ENCODE peak calls at places on chromosomes 16 and 17, in nine cellular contexts. One of them, this sample, is unnamed.

GRCh38 chr17:28385037-28385797 is 13.7 kb downstream of the SARM1 start:
- DNase-seq in GM12878: no peak
- DNase-seq in adipocyte: no peak
- DNase-seq in colonic mucosa: peak; percentile 55
- DNase-seq in Peyer's patch: peak; percentile 24
- DNase-seq in stomach: peak; percentile 64
- DNase-seq in cardiac muscle cell: no peak
- DNase-seq in A549: no peak
- DNase-seq in lower lobe of right lung: peak; percentile 66
- DNase-seq in this sample: peak; percentile 62

GRCh38 chr16:19583665-19584300 is 28.3 kb downstream of the VPS35L start:
- DNase-seq in GM12878: no peak
- DNase-seq in adipocyte: peak; percentile 81
- DNase-seq in colonic mucosa: peak; percentile 40
- DNase-seq in Peyer's patch: no peak
- DNase-seq in stomach: peak; percentile 30
- DNase-seq in cardiac muscle cell: peak; percentile 73
- DNase-seq in A549: peak; percentile 30
- DNase-seq in lower lobe of right lung: no peak
- DNase-seq in this sample: no peak

GRCh38 chr16:29789775-29790182 is 772 bp upstream of the KIF22 start:
- DNase-seq in GM12878: no peak
- DNase-seq in adipocyte: no peak
- DNase-seq in colonic mucosa: no peak
- DNase-seq in Peyer's patch: no peak
- DNase-seq in stomach: no peak
- DNase-seq in cardiac muscle cell: no peak
- DNase-seq in A549: peak; percentile 40
- DNase-seq in lower lobe of right lung: no peak
- DNase-seq in this sample: no peak

GRCh38 chr16:70395345-70395901 is 43.5 kb downstream of the ST3GAL2 start:
- DNase-seq in GM12878: no peak
- DNase-seq in adipocyte: peak; percentile 41
- DNase-seq in colonic mucosa: peak; percentile 90
- DNase-seq in Peyer's patch: peak; percentile 55
- DNase-seq in stomach: peak; percentile 77
- DNase-seq in cardiac muscle cell: peak; percentile 81
- DNase-seq in A549: peak; percentile 65
- DNase-seq in lower lobe of right lung: peak; percentile 85
- DNase-seq in this sample: peak; percentile 84

GRCh38 chr17:41651625-41652460 is 27.5 kb upstream of the KRT17 start:
- DNase-seq in GM12878: no peak
- DNase-seq in adipocyte: no peak
- DNase-seq in colonic mucosa: peak; percentile 93
- DNase-seq in Peyer's patch: no peak
- DNase-seq in stomach: peak; percentile 89
- DNase-seq in cardiac muscle cell: no peak
- DNase-seq in A549: no peak
- DNase-seq in lower lobe of right lung: peak; percentile 88
- DNase-seq in this sample: no peak

GRCh38 chr17:80983545-80983944 is 8.1 kb upstream of the CHMP6 start:
- DNase-seq in GM12878: no peak
- DNase-seq in adipocyte: no peak
- DNase-seq in colonic mucosa: no peak
- DNase-seq in Peyer's patch: no peak
- DNase-seq in stomach: no peak
- DNase-seq in cardiac muscle cell: no peak
- DNase-seq in A549: no peak
- DNase-seq in lower lobe of right lung: no peak
- DNase-seq in this sample: no peak

GRCh38 chr17:67801626-67802175 is 23.6 kb upstream of the BPTF start:
- DNase-seq in GM12878: no peak
- DNase-seq in adipocyte: no peak
- DNase-seq in colonic mucosa: no peak
- DNase-seq in Peyer's patch: no peak
- DNase-seq in stomach: no peak
- DNase-seq in cardiac muscle cell: no peak
- DNase-seq in A549: no peak
- DNase-seq in lower lobe of right lung: no peak
- DNase-seq in this sample: no peak

GRCh38 chr16:84700518-84701277 is 898 bp downstream of the USP10 start:
- DNase-seq in GM12878: no peak
- DNase-seq in adipocyte: peak; percentile 69
- DNase-seq in colonic mucosa: peak; percentile 38
- DNase-seq in Peyer's patch: peak; percentile 43
- DNase-seq in stomach: no peak
- DNase-seq in cardiac muscle cell: peak; percentile 35
- DNase-seq in A549: peak; percentile 13
- DNase-seq in lower lobe of right lung: no peak
- DNase-seq in this sample: no peak

GRCh38 chr16:49337814-49338350 is 35.7 kb upstream of the C16orf78 start:
- DNase-seq in GM12878: no peak
- DNase-seq in adipocyte: no peak
- DNase-seq in colonic mucosa: no peak
- DNase-seq in Peyer's patch: no peak
- DNase-seq in stomach: peak; percentile 19
- DNase-seq in cardiac muscle cell: no peak
- DNase-seq in A549: no peak
- DNase-seq in lower lobe of right lung: no peak
- DNase-seq in this sample: no peak

GRCh38 chr16:84806256-84806889 is 13.4 kb upstream of the CRISPLD2 start:
- DNase-seq in GM12878: peak; percentile 13
- DNase-seq in adipocyte: peak; percentile 80
- DNase-seq in colonic mucosa: no peak
- DNase-seq in Peyer's patch: no peak
- DNase-seq in stomach: peak; percentile 42
- DNase-seq in cardiac muscle cell: no peak
- DNase-seq in A549: peak; percentile 52
- DNase-seq in lower lobe of right lung: peak; percentile 66
- DNase-seq in this sample: peak; percentile 76

GRCh38 chr16:1413684-1414531 is 596 bp downstream of the UNKL start:
- DNase-seq in GM12878: peak; percentile 8
- DNase-seq in adipocyte: peak; percentile 75
- DNase-seq in colonic mucosa: peak; percentile 73
- DNase-seq in Peyer's patch: peak; percentile 73
- DNase-seq in stomach: peak; percentile 54
- DNase-seq in cardiac muscle cell: peak; percentile 47
- DNase-seq in A549: peak; percentile 61
- DNase-seq in lower lobe of right lung: peak; percentile 79
- DNase-seq in this sample: peak; percentile 86

GRCh38 chr16:15518412-15519351 is 84.3 kb downstream of the BMERB1 start:
- DNase-seq in GM12878: no peak
- DNase-seq in adipocyte: peak; percentile 36
- DNase-seq in colonic mucosa: no peak
- DNase-seq in Peyer's patch: no peak
- DNase-seq in stomach: no peak
- DNase-seq in cardiac muscle cell: no peak
- DNase-seq in A549: peak; percentile 82
- DNase-seq in lower lobe of right lung: no peak
- DNase-seq in this sample: no peak

GRCh38 chr16:23131841-23132576 is 17.2 kb downstream of the USP31 start:
- DNase-seq in GM12878: no peak
- DNase-seq in adipocyte: peak; percentile 59
- DNase-seq in colonic mucosa: no peak
- DNase-seq in Peyer's patch: no peak
- DNase-seq in stomach: no peak
- DNase-seq in cardiac muscle cell: no peak
- DNase-seq in A549: no peak
- DNase-seq in lower lobe of right lung: no peak
- DNase-seq in this sample: no peak

GRCh38 chr16:85413713-85414663 is 199.1 kb upstream of the GSE1 start:
- DNase-seq in GM12878: no peak
- DNase-seq in adipocyte: no peak
- DNase-seq in colonic mucosa: no peak
- DNase-seq in Peyer's patch: no peak
- DNase-seq in stomach: no peak
- DNase-seq in cardiac muscle cell: no peak
- DNase-seq in A549: no peak
- DNase-seq in lower lobe of right lung: peak; percentile 21
- DNase-seq in this sample: peak; percentile 14

GRCh38 chr17:77863814-77864161 is 94.7 kb upstream of the TNRC6C start:
- DNase-seq in GM12878: no peak
- DNase-seq in adipocyte: no peak
- DNase-seq in colonic mucosa: peak; percentile 80
- DNase-seq in Peyer's patch: no peak
- DNase-seq in stomach: no peak
- DNase-seq in cardiac muscle cell: no peak
- DNase-seq in A549: no peak
- DNase-seq in lower lobe of right lung: no peak
- DNase-seq in this sample: peak; percentile 77

DNA sequence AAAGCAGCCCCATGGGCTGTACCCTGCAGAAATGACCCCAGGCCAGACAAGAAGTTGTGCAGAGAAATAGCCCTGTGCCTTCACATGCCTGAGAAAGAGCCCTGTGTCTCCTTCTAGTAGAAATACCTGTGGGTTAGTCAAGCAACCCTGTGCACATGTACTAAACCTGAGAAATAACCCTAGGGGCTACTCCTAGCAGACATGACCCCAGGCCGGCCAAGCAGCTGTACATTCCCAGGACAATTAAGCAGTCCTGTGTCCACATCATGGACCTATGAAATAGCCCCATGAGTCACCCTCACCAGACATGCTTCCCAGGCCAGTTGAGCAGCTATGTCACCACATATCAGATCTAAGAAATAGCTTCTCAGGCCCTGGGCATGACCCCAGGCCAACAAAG is 519.7 kb upstream of the CA10 start:
- DNase-seq in GM12878: no peak
- DNase-seq in adipocyte: no peak
- DNase-seq in colonic mucosa: no peak
- DNase-seq in Peyer's patch: no peak
- DNase-seq in stomach: no peak
- DNase-seq in cardiac muscle cell: no peak
- DNase-seq in A549: no peak
- DNase-seq in lower lobe of right lung: no peak
- DNase-seq in this sample: no peak
- H3K9me3 ChIP-seq in GM12878: no peaks in the 10 kb centered on the region
- H3K9me3 ChIP-seq in adipocyte: peaks cover 19% of the 10 kb centered on the region
- H3K9me3 ChIP-seq in colonic mucosa: no peaks in the 10 kb centered on the region
- H3K9me3 ChIP-seq in Peyer's patch: peaks cover 9% of the 10 kb centered on the region
- H3K9me3 ChIP-seq in stomach: peaks cover 26% of the 10 kb centered on the region
- H3K9me3 ChIP-seq in cardiac muscle cell: no peaks in the 10 kb centered on the region
- H3K9me3 ChIP-seq in A549: peaks cover 4% of the 10 kb centered on the region
- H3K9me3 ChIP-seq in lower lobe of right lung: peaks cover 16% of the 10 kb centered on the region
- H3K9me3 ChIP-seq in this sample: peaks cover 5% of the 10 kb centered on the region

GRCh38 chr17:16443390-16444257 is 28.3 kb downstream of the TRPV2 start:
- DNase-seq in GM12878: no peak
- DNase-seq in adipocyte: no peak
- DNase-seq in colonic mucosa: no peak
- DNase-seq in Peyer's patch: no peak
- DNase-seq in stomach: no peak
- DNase-seq in cardiac muscle cell: no peak
- DNase-seq in A549: no peak
- DNase-seq in lower lobe of right lung: no peak
- DNase-seq in this sample: no peak

GRCh38 chr17:16442594-16443389 is 27.4 kb downstream of the TRPV2 start:
- DNase-seq in GM12878: no peak
- DNase-seq in adipocyte: no peak
- DNase-seq in colonic mucosa: no peak
- DNase-seq in Peyer's patch: no peak
- DNase-seq in stomach: no peak
- DNase-seq in cardiac muscle cell: no peak
- DNase-seq in A549: no peak
- DNase-seq in lower lobe of right lung: no peak
- DNase-seq in this sample: no peak

GRCh38 chr17:16446338-16446983 is 31.1 kb downstream of the TRPV2 start:
- DNase-seq in GM12878: no peak
- DNase-seq in adipocyte: no peak
- DNase-seq in colonic mucosa: no peak
- DNase-seq in Peyer's patch: no peak
- DNase-seq in stomach: no peak
- DNase-seq in cardiac muscle cell: no peak
- DNase-seq in A549: no peak
- DNase-seq in lower lobe of right lung: no peak
- DNase-seq in this sample: no peak

GRCh38 chr17:16442141-16442540 is 26.8 kb downstream of the TRPV2 start:
- DNase-seq in GM12878: no peak
- DNase-seq in adipocyte: peak; percentile 14
- DNase-seq in colonic mucosa: no peak
- DNase-seq in Peyer's patch: no peak
- DNase-seq in stomach: no peak
- DNase-seq in cardiac muscle cell: no peak
- DNase-seq in A549: no peak
- DNase-seq in lower lobe of right lung: no peak
- DNase-seq in this sample: no peak

GRCh38 chr17:16444258-16444886 is 29.0 kb downstream of the TRPV2 start:
- DNase-seq in GM12878: no peak
- DNase-seq in adipocyte: no peak
- DNase-seq in colonic mucosa: no peak
- DNase-seq in Peyer's patch: no peak
- DNase-seq in stomach: peak; percentile 34
- DNase-seq in cardiac muscle cell: no peak
- DNase-seq in A549: no peak
- DNase-seq in lower lobe of right lung: no peak
- DNase-seq in this sample: no peak
- H3K4me1 ChIP-seq in GM12878: peaks cover 11% of the 10 kb centered on the region
- H3K4me1 ChIP-seq in adipocyte: peaks cover 46% of the 10 kb centered on the region
- H3K4me1 ChIP-seq in colonic mucosa: peaks cover 10% of the 10 kb centered on the region
- H3K4me1 ChIP-seq in Peyer's patch: peaks cover 3% of the 10 kb centered on the region
- H3K4me1 ChIP-seq in stomach: peaks cover 53% of the 10 kb centered on the region
- H3K4me1 ChIP-seq in cardiac muscle cell: peaks cover 18% of the 10 kb centered on the region
- H3K4me1 ChIP-seq in A549: peaks cover 48% of the 10 kb centered on the region
- H3K4me1 ChIP-seq in lower lobe of right lung: peaks cover 42% of the 10 kb centered on the region
- H3K4me1 ChIP-seq in this sample: no peaks in the 10 kb centered on the region

GRCh38 chr16:3377917-3378316 is 22.2 kb downstream of the OR2C1 start:
- DNase-seq in GM12878: no peak
- DNase-seq in adipocyte: no peak
- DNase-seq in colonic mucosa: no peak
- DNase-seq in Peyer's patch: no peak
- DNase-seq in stomach: no peak
- DNase-seq in cardiac muscle cell: no peak
- DNase-seq in A549: no peak
- DNase-seq in lower lobe of right lung: no peak
- DNase-seq in this sample: no peak

DNA sequence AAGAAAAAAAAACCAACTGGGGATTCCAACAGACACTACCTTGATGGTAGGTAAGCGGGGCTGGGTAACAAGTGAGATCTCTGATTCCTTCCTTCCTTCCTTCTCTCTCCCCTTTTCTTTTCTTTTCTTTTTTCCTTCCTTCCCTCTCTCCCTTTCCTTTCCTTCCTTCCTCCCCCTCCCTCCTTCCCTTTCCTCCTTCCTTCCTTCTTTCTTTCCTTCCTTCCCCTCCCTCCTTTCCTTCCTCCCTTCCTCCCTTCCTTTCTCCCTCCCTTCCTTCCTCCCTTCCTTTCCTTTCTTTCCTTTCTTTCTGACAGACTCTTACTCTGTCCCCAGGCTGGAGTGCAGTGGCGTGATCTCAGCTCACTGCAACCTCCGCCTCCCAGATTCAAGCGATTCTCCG is 20.0 kb downstream of the OR2C1 start:
- DNase-seq in GM12878: no peak
- DNase-seq in adipocyte: no peak
- DNase-seq in colonic mucosa: no peak
- DNase-seq in Peyer's patch: no peak
- DNase-seq in stomach: no peak
- DNase-seq in cardiac muscle cell: no peak
- DNase-seq in A549: no peak
- DNase-seq in lower lobe of right lung: no peak
- DNase-seq in this sample: no peak
- H3K9me3 ChIP-seq in GM12878: peaks cover 9% of the 10 kb centered on the region
- H3K9me3 ChIP-seq in adipocyte: peaks cover 42% of the 10 kb centered on the region
- H3K9me3 ChIP-seq in colonic mucosa: peaks cover 4% of the 10 kb centered on the region
- H3K9me3 ChIP-seq in Peyer's patch: peaks cover 33% of the 10 kb centered on the region
- H3K9me3 ChIP-seq in stomach: no peaks in the 10 kb centered on the region
- H3K9me3 ChIP-seq in cardiac muscle cell: peaks cover 3% of the 10 kb centered on the region
- H3K9me3 ChIP-seq in A549: peaks cover 75% of the 10 kb centered on the region
- H3K9me3 ChIP-seq in lower lobe of right lung: peaks cover 70% of the 10 kb centered on the region
- H3K9me3 ChIP-seq in this sample: peaks cover 28% of the 10 kb centered on the region

GRCh38 chr16:82758406-82758805 is 131.6 kb downstream of the CDH13 start:
- DNase-seq in GM12878: no peak
- DNase-seq in adipocyte: no peak
- DNase-seq in colonic mucosa: no peak
- DNase-seq in Peyer's patch: no peak
- DNase-seq in stomach: no peak
- DNase-seq in cardiac muscle cell: no peak
- DNase-seq in A549: no peak
- DNase-seq in lower lobe of right lung: no peak
- DNase-seq in this sample: no peak
- H3K4me1 ChIP-seq in GM12878: no peaks in the 10 kb centered on the region
- H3K4me1 ChIP-seq in adipocyte: peaks cover 19% of the 10 kb centered on the region
- H3K4me1 ChIP-seq in colonic mucosa: no peaks in the 10 kb centered on the region
- H3K4me1 ChIP-seq in Peyer's patch: no peaks in the 10 kb centered on the region
- H3K4me1 ChIP-seq in stomach: no peaks in the 10 kb centered on the region
- H3K4me1 ChIP-seq in cardiac muscle cell: no peaks in the 10 kb centered on the region
- H3K4me1 ChIP-seq in A549: no peaks in the 10 kb centered on the region
- H3K4me1 ChIP-seq in lower lobe of right lung: peaks cover 16% of the 10 kb centered on the region
- H3K4me1 ChIP-seq in this sample: peaks cover 15% of the 10 kb centered on the region

This sample was measured in aorta.